ENCODE peak calls at places on chromosomes 11 and 22, in six cellular contexts. One of them, this sample, is unnamed.

GRCh38 chr22:50399751-50400331 is 56.7 kb downstream of the PPP6R2 start:
- DNase-seq in AG04449: no peak
- DNase-seq in foreskin fibroblast: peak; percentile 44
- DNase-seq in AG10803: peak; percentile 24
- DNase-seq in NB4: peak; percentile 53
- DNase-seq in brain microvascular endothelial cell: peak; percentile 22
- DNase-seq in this sample: peak; percentile 31

GRCh38 chr22:49960159-49960966 is at the start of gene PIM3:
- DNase-seq in AG04449: peak; percentile 52
- DNase-seq in foreskin fibroblast: peak; percentile 99
- DNase-seq in AG10803: peak; percentile 97
- DNase-seq in NB4: peak; percentile 97
- DNase-seq in brain microvascular endothelial cell: peak; percentile 87
- DNase-seq in this sample: peak; percentile 93

GRCh38 chr11:75593337-75593915 is 31.4 kb downstream of the SERPINH1 start:
- DNase-seq in AG04449: no peak
- DNase-seq in foreskin fibroblast: peak; percentile 34
- DNase-seq in AG10803: no peak
- DNase-seq in NB4: no peak
- DNase-seq in brain microvascular endothelial cell: no peak
- DNase-seq in this sample: no peak

GRCh38 chr22:38167988-38168407 is 13.6 kb downstream of the PLA2G6 start:
- DNase-seq in AG04449: no peak
- DNase-seq in foreskin fibroblast: no peak
- DNase-seq in AG10803: no peak
- DNase-seq in NB4: no peak
- DNase-seq in brain microvascular endothelial cell: no peak
- DNase-seq in this sample: no peak

GRCh38 chr22:40449676-40450035 is 79.3 kb downstream of the SGSM3 start:
- DNase-seq in AG04449: peak; percentile 19
- DNase-seq in foreskin fibroblast: peak; percentile 81
- DNase-seq in AG10803: peak; percentile 81
- DNase-seq in NB4: no peak
- DNase-seq in brain microvascular endothelial cell: peak; percentile 37
- DNase-seq in this sample: peak; percentile 70

GRCh38 chr11:120186799-120187591 is 23.8 kb upstream of the OAF start:
- DNase-seq in AG04449: no peak
- DNase-seq in foreskin fibroblast: peak; percentile 43
- DNase-seq in AG10803: peak; percentile 25
- DNase-seq in NB4: no peak
- DNase-seq in brain microvascular endothelial cell: no peak
- DNase-seq in this sample: peak; percentile 77

GRCh38 chr11:78595431-78596130 is 20.9 kb upstream of the NARS2 start:
- DNase-seq in AG04449: no peak
- DNase-seq in foreskin fibroblast: peak; percentile 89
- DNase-seq in AG10803: peak; percentile 71
- DNase-seq in NB4: no peak
- DNase-seq in brain microvascular endothelial cell: no peak
- DNase-seq in this sample: no peak

GRCh38 chr11:22875869-22876473 is 15.7 kb upstream of the CCDC179 start:
- DNase-seq in AG04449: peak; percentile 58
- DNase-seq in foreskin fibroblast: peak; percentile 85
- DNase-seq in AG10803: peak; percentile 82
- DNase-seq in NB4: peak; percentile 79
- DNase-seq in brain microvascular endothelial cell: peak; percentile 85
- DNase-seq in this sample: peak; percentile 82

GRCh38 chr22:44702479-44703219 is 645 bp downstream of the PRR5 start:
- DNase-seq in AG04449: no peak
- DNase-seq in foreskin fibroblast: peak; percentile 62
- DNase-seq in AG10803: peak; percentile 25
- DNase-seq in NB4: peak; percentile 38
- DNase-seq in brain microvascular endothelial cell: peak; percentile 17
- DNase-seq in this sample: no peak

GRCh38 chr22:43474161-43475101 is 62.6 kb downstream of the MPPED1 start:
- DNase-seq in AG04449: no peak
- DNase-seq in foreskin fibroblast: no peak
- DNase-seq in AG10803: no peak
- DNase-seq in NB4: peak; percentile 18
- DNase-seq in brain microvascular endothelial cell: no peak
- DNase-seq in this sample: no peak

GRCh38 chr22:31556627-31557203 is 60.4 kb downstream of the SFI1 start:
- DNase-seq in AG04449: no peak
- DNase-seq in foreskin fibroblast: peak; percentile 65
- DNase-seq in AG10803: peak; percentile 44
- DNase-seq in NB4: peak; percentile 48
- DNase-seq in brain microvascular endothelial cell: peak; percentile 27
- DNase-seq in this sample: peak; percentile 48

GRCh38 chr11:57237204-57237681 is at the start of gene APLNR:
- DNase-seq in AG04449: no peak
- DNase-seq in foreskin fibroblast: no peak
- DNase-seq in AG10803: no peak
- DNase-seq in NB4: peak; percentile 74
- DNase-seq in brain microvascular endothelial cell: no peak
- DNase-seq in this sample: no peak

GRCh38 chr11:31512117-31512516 is 2.5 kb downstream of the ELP4 start:
- DNase-seq in AG04449: no peak
- DNase-seq in foreskin fibroblast: no peak
- DNase-seq in AG10803: no peak
- DNase-seq in NB4: no peak
- DNase-seq in brain microvascular endothelial cell: no peak
- DNase-seq in this sample: no peak

GRCh38 chr11:105357764-105358163 is 218.2 kb upstream of the CARD18 start:
- DNase-seq in AG04449: no peak
- DNase-seq in foreskin fibroblast: no peak
- DNase-seq in AG10803: peak; percentile 11
- DNase-seq in NB4: no peak
- DNase-seq in brain microvascular endothelial cell: peak; percentile 66
- DNase-seq in this sample: no peak

GRCh38 chr11:73182824-73183321 is 35.2 kb upstream of the P2RY2 start:
- DNase-seq in AG04449: no peak
- DNase-seq in foreskin fibroblast: no peak
- DNase-seq in AG10803: no peak
- DNase-seq in NB4: no peak
- DNase-seq in brain microvascular endothelial cell: no peak
- DNase-seq in this sample: no peak

GRCh38 chr11:17972987-17973386 is 39.9 kb downstream of the SERGEF start:
- DNase-seq in AG04449: peak; percentile 46
- DNase-seq in foreskin fibroblast: peak; percentile 92
- DNase-seq in AG10803: peak; percentile 92
- DNase-seq in NB4: peak; percentile 46
- DNase-seq in brain microvascular endothelial cell: peak; percentile 59
- DNase-seq in this sample: peak; percentile 95

GRCh38 chr22:37259540-37260029 is 15.5 kb upstream of the RAC2 start:
- DNase-seq in AG04449: no peak
- DNase-seq in foreskin fibroblast: peak; percentile 79
- DNase-seq in AG10803: peak; percentile 46
- DNase-seq in NB4: no peak
- DNase-seq in brain microvascular endothelial cell: peak; percentile 53
- DNase-seq in this sample: peak; percentile 45

GRCh38 chr22:39148727-39149535 is 3.5 kb downstream of the CBX7 start:
- DNase-seq in AG04449: no peak
- DNase-seq in foreskin fibroblast: no peak
- DNase-seq in AG10803: no peak
- DNase-seq in NB4: peak; percentile 28
- DNase-seq in brain microvascular endothelial cell: no peak
- DNase-seq in this sample: no peak

GRCh38 chr11:117771841-117772240 is 25.2 kb downstream of the DSCAML1 start:
- DNase-seq in AG04449: no peak
- DNase-seq in foreskin fibroblast: no peak
- DNase-seq in AG10803: no peak
- DNase-seq in NB4: no peak
- DNase-seq in brain microvascular endothelial cell: no peak
- DNase-seq in this sample: no peak

GRCh38 chr11:18371279-18371678 is 23.1 kb upstream of the LDHA start:
- DNase-seq in AG04449: no peak
- DNase-seq in foreskin fibroblast: no peak
- DNase-seq in AG10803: no peak
- DNase-seq in NB4: no peak
- DNase-seq in brain microvascular endothelial cell: peak; percentile 54
- DNase-seq in this sample: no peak

GRCh38 chr22:30408388-30409101 is 11.7 kb downstream of the SEC14L2 start:
- DNase-seq in AG04449: no peak
- DNase-seq in foreskin fibroblast: peak; percentile 86
- DNase-seq in AG10803: peak; percentile 46
- DNase-seq in NB4: peak; percentile 72
- DNase-seq in brain microvascular endothelial cell: peak; percentile 61
- DNase-seq in this sample: peak; percentile 78

GRCh38 chr11:119067371-119068222 is at the start of gene VPS11:
- DNase-seq in AG04449: peak; percentile 77
- DNase-seq in foreskin fibroblast: peak; percentile 99
- DNase-seq in AG10803: peak; percentile 94
- DNase-seq in NB4: peak; percentile 99
- DNase-seq in brain microvascular endothelial cell: peak; percentile 95
- DNase-seq in this sample: peak; percentile 94

GRCh38 chr11:119065369-119065768 is 2.2 kb upstream of the VPS11 start:
- DNase-seq in AG04449: no peak
- DNase-seq in foreskin fibroblast: peak; percentile 63
- DNase-seq in AG10803: peak; percentile 46
- DNase-seq in NB4: peak; percentile 72
- DNase-seq in brain microvascular endothelial cell: peak; percentile 31
- DNase-seq in this sample: peak; percentile 61

GRCh38 chr11:119062779-119063178 is 4.8 kb upstream of the VPS11 start:
- DNase-seq in AG04449: no peak
- DNase-seq in foreskin fibroblast: peak; percentile 84
- DNase-seq in AG10803: peak; percentile 57
- DNase-seq in NB4: no peak
- DNase-seq in brain microvascular endothelial cell: peak; percentile 51
- DNase-seq in this sample: peak; percentile 80

GRCh38 chr11:119061256-119061655 is 4.3 kb upstream of the HYOU1 start:
- DNase-seq in AG04449: no peak
- DNase-seq in foreskin fibroblast: no peak
- DNase-seq in AG10803: no peak
- DNase-seq in NB4: no peak
- DNase-seq in brain microvascular endothelial cell: no peak
- DNase-seq in this sample: no peak

DNA sequence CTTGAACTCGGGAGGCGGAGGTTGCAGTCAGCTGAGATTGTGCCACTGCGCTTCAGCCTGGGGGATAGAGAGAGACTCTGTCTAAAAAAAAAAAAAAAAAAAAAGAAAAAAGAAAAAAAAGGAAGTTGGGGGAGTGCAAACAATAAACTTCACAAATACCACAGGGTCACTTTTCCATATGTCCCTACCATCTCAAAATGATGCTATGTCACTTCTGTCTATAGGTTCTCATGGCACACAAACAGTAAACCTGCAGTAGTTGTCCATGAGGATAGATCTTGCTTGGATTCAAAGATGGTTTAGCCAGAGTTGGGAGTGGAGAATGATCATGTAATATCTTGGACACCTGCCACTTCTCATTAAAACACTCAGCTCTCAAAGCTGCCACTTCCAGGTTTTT is 1.1 kb upstream of the VPS11 start:
- DNase-seq in AG04449: no peak
- DNase-seq in foreskin fibroblast: no peak
- DNase-seq in AG10803: no peak
- DNase-seq in NB4: peak; percentile 57
- DNase-seq in brain microvascular endothelial cell: no peak
- DNase-seq in this sample: peak; percentile 6
- H3K4me3 ChIP-seq in AG04449: peak overlapping the region; percentile 92
- H3K4me3 ChIP-seq in foreskin fibroblast: peak overlapping the region; percentile 97
- H3K4me3 ChIP-seq in AG10803: peak overlapping the region; percentile 79
- H3K4me3 ChIP-seq in NB4: peak overlapping the region; percentile 95
- H3K4me3 ChIP-seq in brain microvascular endothelial cell: peak overlapping the region; percentile 96
- H3K4me3 ChIP-seq in this sample: peak overlapping the region; percentile 98

DNA sequence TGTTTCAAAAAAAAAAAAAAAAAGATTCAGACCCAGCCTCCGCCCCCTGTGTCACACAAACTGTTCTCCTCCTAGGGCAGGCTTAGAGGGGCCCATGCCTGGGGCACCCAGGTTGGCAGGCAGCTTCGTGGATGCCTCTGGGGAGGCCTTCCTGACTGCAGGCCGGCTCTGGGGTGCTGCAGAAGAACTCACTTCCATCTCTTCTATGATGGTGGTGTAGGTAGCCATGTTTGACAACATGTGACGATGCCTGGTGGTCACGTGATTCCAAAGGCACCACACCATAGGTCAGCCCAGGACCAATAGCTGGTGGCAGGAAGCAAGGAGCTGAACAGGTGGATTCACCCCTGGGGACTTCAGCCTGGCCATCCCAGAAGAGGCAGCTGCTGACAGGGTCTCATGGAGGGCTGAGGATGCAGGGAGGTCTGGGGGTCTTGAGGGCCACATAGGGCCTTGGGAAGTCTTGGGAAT is 24.1 kb upstream of the CELSR1 start:
- DNase-seq in AG04449: no peak
- DNase-seq in foreskin fibroblast: no peak
- DNase-seq in AG10803: no peak
- DNase-seq in NB4: peak; percentile 87
- DNase-seq in brain microvascular endothelial cell: no peak
- DNase-seq in this sample: peak; percentile 37
- H3K4me3 ChIP-seq in AG04449: no peak overlapping the region
- H3K4me3 ChIP-seq in foreskin fibroblast: no peak overlapping the region
- H3K4me3 ChIP-seq in AG10803: no peak overlapping the region
- H3K4me3 ChIP-seq in NB4: peak overlapping the region; percentile 57
- H3K4me3 ChIP-seq in brain microvascular endothelial cell: no peak overlapping the region
- H3K4me3 ChIP-seq in this sample: no peak overlapping the region

GRCh38 chr11:13329670-13330401 is 52.2 kb downstream of the BMAL1 start:
- DNase-seq in AG04449: no peak
- DNase-seq in foreskin fibroblast: peak; percentile 50
- DNase-seq in AG10803: peak; percentile 49
- DNase-seq in NB4: no peak
- DNase-seq in brain microvascular endothelial cell: no peak
- DNase-seq in this sample: peak; percentile 46
- H3K4me3 ChIP-seq in AG04449: no peak overlapping the region
- H3K4me3 ChIP-seq in foreskin fibroblast: no peak overlapping the region
- H3K4me3 ChIP-seq in AG10803: no peak overlapping the region
- H3K4me3 ChIP-seq in NB4: no peak overlapping the region
- H3K4me3 ChIP-seq in brain microvascular endothelial cell: no peak overlapping the region
- H3K4me3 ChIP-seq in this sample: no peak overlapping the region

GRCh38 chr11:61889831-61890230 is 1.5 kb downstream of the FADS3 start:
- DNase-seq in AG04449: no peak
- DNase-seq in foreskin fibroblast: no peak
- DNase-seq in AG10803: no peak
- DNase-seq in NB4: no peak
- DNase-seq in brain microvascular endothelial cell: no peak
- DNase-seq in this sample: no peak
- H3K4me3 ChIP-seq in AG04449: peak overlapping the region; percentile 90
- H3K4me3 ChIP-seq in foreskin fibroblast: peak overlapping the region; percentile 93
- H3K4me3 ChIP-seq in AG10803: peak overlapping the region; percentile 98
- H3K4me3 ChIP-seq in NB4: no peak overlapping the region
- H3K4me3 ChIP-seq in brain microvascular endothelial cell: no peak overlapping the region
- H3K4me3 ChIP-seq in this sample: no peak overlapping the region

GRCh38 chr22:27128461-27129080 is 471.2 kb downstream of the MIAT start:
- DNase-seq in AG04449: no peak
- DNase-seq in foreskin fibroblast: no peak
- DNase-seq in AG10803: peak; percentile 31
- DNase-seq in NB4: no peak
- DNase-seq in brain microvascular endothelial cell: no peak
- DNase-seq in this sample: no peak
- H3K4me3 ChIP-seq in AG04449: no peak overlapping the region
- H3K4me3 ChIP-seq in foreskin fibroblast: no peak overlapping the region
- H3K4me3 ChIP-seq in AG10803: no peak overlapping the region
- H3K4me3 ChIP-seq in NB4: no peak overlapping the region
- H3K4me3 ChIP-seq in brain microvascular endothelial cell: no peak overlapping the region
- H3K4me3 ChIP-seq in this sample: no peak overlapping the region